ENCODE peak calls at places on chromosomes 11 and 22, in seven cellular contexts. Z, I, L, J, D, H and R are unnamed samples.

GRCh38 chr11:2837096-2837601 is 48.4 kb downstream of the CDKN1C start:
- DNase-seq in Z (no peak), D (peak), L (no peak), J (no peak), I (no peak), H (no peak), R (no peak)

GRCh38 chr22:49703391-49703926 is 124.2 kb downstream of the BRD1 start:
- DNase-seq in D (no peak), H (no peak), Z (no peak), J (no peak), I (no peak), L (no peak), R (no peak)

GRCh38 chr22:46113910-46114517 is 36.3 kb upstream of the PPARA start:
- DNase-seq in Z (no peak), H (no peak), D (no peak), L (no peak), J (no peak), I (no peak), R (no peak)

GRCh38 chr22:36760716-36761115 is 15.2 kb downstream of the IFT27 start:
- DNase-seq in L (no peak), Z (no peak), H (no peak), I (no peak), J (no peak), D (no peak), R (no peak)

GRCh38 chr22:24985824-24986214 is 33.3 kb downstream of the KIAA1671 start:
- DNase-seq in Z (no peak), H (no peak), D (no peak), L (no peak), J (no peak), I (peak), R (peak)

GRCh38 chr22:49567894-49568750 is 259.6 kb downstream of the BRD1 start:
- DNase-seq in L (no peak), I (no peak), J (no peak), H (no peak), Z (no peak), D (no peak), R (no peak)

GRCh38 chr22:49849161-49850020 is 4.3 kb upstream of the ZBED4 start:
- DNase-seq in D (no peak), J (no peak), H (no peak), L (no peak), I (no peak), Z (no peak), R (no peak)

GRCh38 chr22:28955817-28956216 is 72.4 kb downstream of the ZNRF3 start:
- DNase-seq in J (peak), H (peak), L (no peak), I (no peak), D (no peak), Z (peak), R (no peak)

GRCh38 chr22:41480397-41480735 is 11.4 kb downstream of the ACO2 start:
- DNase-seq in H (no peak), J (no peak), D (no peak), L (no peak), Z (no peak), I (no peak), R (no peak)

GRCh38 chr11:86214710-86215109 is 29.8 kb upstream of the EED start:
- DNase-seq in H (peak), I (no peak), D (no peak), J (peak), L (no peak), Z (peak), R (no peak)

GRCh38 chr22:29150701-29151100 is 55.0 kb upstream of the EMID1 start:
- DNase-seq in Z (no peak), D (no peak), I (no peak), J (no peak), H (no peak), L (no peak), R (no peak)

GRCh38 chr22:19759459-19759993 is 1.1 kb upstream of the TBX1 start:
- DNase-seq in L (no peak), H (no peak), D (no peak), Z (no peak), I (no peak), J (peak), R (no peak)

GRCh38 chr22:20441631-20442484 is 4.2 kb upstream of the SCARF2 start:
- DNase-seq in J (no peak), I (no peak), L (no peak), D (no peak), Z (no peak), H (no peak), R (no peak)

GRCh38 chr22:39773976-39774539 is 119.5 kb downstream of the ENTHD1 start:
- DNase-seq in H (no peak), D (no peak), L (no peak), J (peak), Z (peak), I (no peak), R (no peak)

GRCh38 chr11:14144905-14145304 is 182.4 kb downstream of the SPON1 start:
- DNase-seq in Z (no peak), D (no peak), J (no peak), I (no peak), L (no peak), H (no peak), R (no peak)

GRCh38 chr11:12529041-12529440 is 145.2 kb upstream of the TEAD1 start:
- DNase-seq in J (no peak), H (no peak), Z (no peak), D (no peak), I (no peak), L (no peak), R (no peak)

GRCh38 chr11:67024410-67024809 is 1.5 kb downstream of the SYT12 start:
- DNase-seq in L (no peak), Z (peak), H (peak), D (no peak), J (no peak), I (no peak), R (no peak)

GRCh38 chr11:120133216-120134105 is 4.5 kb downstream of the TRIM29 start:
- DNase-seq in L (no peak), I (no peak), D (no peak), Z (no peak), J (no peak), H (no peak), R (no peak)

GRCh38 chr11:68471360-68472340 is 11.1 kb downstream of the PPP6R3 start:
- DNase-seq in L (no peak), Z (peak), H (no peak), I (peak), D (no peak), J (peak), R (no peak)

GRCh38 chr22:31734512-31734911 is 15.4 kb downstream of the PRR14L start:
- DNase-seq in J (no peak), D (peak), Z (no peak), L (no peak), H (no peak), I (peak), R (no peak)

GRCh38 chr11:4025957-4026324 is 68.7 kb upstream of the RRM1 start:
- DNase-seq in Z (no peak), D (no peak), I (no peak), J (no peak), H (no peak), L (no peak), R (peak)

GRCh38 chr11:75714211-75714610 is 3.4 kb upstream of the MOGAT2 start:
- DNase-seq in I (no peak), J (no peak), L (no peak), D (no peak), Z (no peak), H (no peak), R (no peak)

GRCh38 chr22:36197065-36197440 is 4.6 kb downstream of the APOL4 start:
- DNase-seq in D (no peak), I (no peak), H (no peak), J (no peak), L (no peak), Z (no peak), R (no peak)

GRCh38 chr11:46361283-46362145 is 14.3 kb downstream of the DGKZ start:
- DNase-seq in J (peak), I (no peak), L (no peak), H (no peak), Z (peak), D (no peak), R (no peak)

GRCh38 chr22:25134028-25134427 is 65.6 kb upstream of the CRYBB3 start:
- DNase-seq in J (no peak), L (no peak), I (no peak), D (no peak), Z (no peak), H (no peak), R (no peak)

GRCh38 chr11:107203656-107204055 is 185.4 kb upstream of the GUCY1A2 start:
- DNase-seq in D (no peak), J (no peak), H (no peak), I (no peak), Z (no peak), L (no peak), R (no peak)

GRCh38 chr11:94511932-94512781 is at the start of gene C11orf97:
- DNase-seq in Z (peak), H (peak), L (no peak), J (peak), I (no peak), D (no peak), R (no peak)

GRCh38 chr11:84476581-84476980 is 1150.6 kb downstream of the DLG2 start:
- DNase-seq in H (no peak), J (no peak), L (no peak), I (no peak), D (no peak), Z (no peak), R (no peak)

GRCh38 chr22:38652858-38653257 is 3.3 kb downstream of the FAM227A start:
- DNase-seq in Z (no peak), I (no peak), L (no peak), D (no peak), J (no peak), H (no peak), R (no peak)

GRCh38 chr11:73226297-73227006 is 8.4 kb downstream of the P2RY2 start:
- DNase-seq in Z (no peak), I (no peak), H (no peak), J (no peak), D (no peak), L (no peak), R (no peak)

GRCh38 chr22:20610243-20610686 is 102.9 kb downstream of the MED15 start:
- DNase-seq in D (no peak), H (no peak), J (no peak), I (no peak), L (no peak), Z (no peak), R (no peak)

GRCh38 chr11:124762624-124763155 is 600 bp upstream of the ESAM start:
- DNase-seq in J (peak), L (no peak), I (peak), D (peak), Z (no peak), H (no peak), R (no peak)

GRCh38 chr11:8207080-8208000 is 38.5 kb upstream of the RIC3 start:
- DNase-seq in L (no peak), D (no peak), H (no peak), Z (no peak), I (no peak), J (no peak), R (no peak)

GRCh38 chr11:5618807-5619206 is 6.0 kb upstream of the TRIM34 start:
- DNase-seq in L (no peak), D (peak), J (no peak), Z (no peak), H (no peak), I (no peak), R (no peak)

GRCh38 chr22:37742374-37743092 is 45.7 kb downstream of the TRIOBP start:
- DNase-seq in Z (no peak), H (no peak), I (peak), L (no peak), J (no peak), D (peak), R (no peak)

GRCh38 chr11:122637538-122637937 is 18.0 kb upstream of the UBASH3B start:
- DNase-seq in H (no peak), J (no peak), I (no peak), Z (no peak), D (no peak), L (no peak), R (no peak)

GRCh38 chr11:64801591-64802369 is 1.2 kb downstream of the MAP4K2 start:
- DNase-seq in J (no peak), Z (no peak), L (no peak), I (no peak), D (no peak), H (no peak), R (no peak)

GRCh38 chr22:49026476-49027121 is 801.1 kb downstream of the BRD1 start:
- DNase-seq in I (no peak), Z (no peak), D (no peak), J (no peak), L (no peak), H (no peak), R (no peak)

GRCh38 chr22:42700901-42701300 is 19.8 kb downstream of the A4GALT start:
- DNase-seq in D (no peak), I (no peak), Z (no peak), J (no peak), H (no peak), L (no peak), R (no peak)